ENCODE peak calls at places on chromosomes 11 and 22, in ten cellular contexts. H, V, U, Y, Z, X, Q, D, K and G are unnamed samples.

GRCh38 chr11:59437770-59438169 is 1.5 kb downstream of the OR5A1 start:
- DNase-seq in Z (no peak), Q (no peak), Y (no peak), D (no peak), V (no peak), X (no peak), H (no peak), K (no peak), U (no peak), G (no peak)

GRCh38 chr11:95256204-95256819 is 25.3 kb upstream of the SESN3 start:
- DNase-seq in V (peak; percentile 23), D (no peak), U (no peak), X (peak; percentile 51), Q (no peak), H (no peak), Z (no peak), Y (no peak), K (no peak), G (no peak)

GRCh38 chr11:110092577-110093406 is at the start of gene ZC3H12C:
- DNase-seq in V (peak; percentile 79), Q (peak; percentile 92), H (peak; percentile 91), Y (peak; percentile 81), Z (peak; percentile 89), D (peak; percentile 87), K (peak; percentile 83), X (peak; percentile 85), U (peak; percentile 93), G (peak; percentile 87)

GRCh38 chr11:112255075-112255739 is 5.5 kb downstream of the PLET1 start:
- DNase-seq in Z (no peak), U (no peak), Q (no peak), K (peak; percentile 26), Y (no peak), D (no peak), X (peak; percentile 90), V (peak; percentile 92), H (no peak), G (no peak)

GRCh38 chr22:44391026-44391425 is 78.3 kb upstream of the SHISAL1 start:
- DNase-seq in K (no peak), Q (peak; percentile 16), Y (no peak), Z (no peak), X (peak; percentile 19), U (no peak), V (peak; percentile 9), H (no peak), D (no peak), G (peak; percentile 6)

GRCh38 chr11:66076561-66076960 is 6.5 kb downstream of the PACS1 start:
- DNase-seq in H (no peak), Y (no peak), K (no peak), Q (no peak), D (no peak), Z (no peak), U (no peak), V (peak; percentile 26), X (peak; percentile 36), G (no peak)

GRCh38 chr11:72321381-72321996 is 77.5 kb upstream of the PHOX2A start:
- DNase-seq in Z (no peak), Y (no peak), U (no peak), H (no peak), V (peak; percentile 61), D (no peak), Q (no peak), K (peak; percentile 86), X (peak; percentile 71), G (no peak)

GRCh38 chr11:87372068-87372467 is 334.3 kb downstream of the TMEM135 start:
- DNase-seq in Y (no peak), Q (no peak), H (no peak), K (no peak), X (no peak), Z (no peak), D (no peak), U (no peak), V (no peak), G (no peak)

GRCh38 chr22:44448271-44448780 is 49.7 kb downstream of the RTL6 start:
- DNase-seq in Q (peak; percentile 82), H (no peak), X (peak; percentile 97), V (peak; percentile 95), U (peak; percentile 11), Z (peak; percentile 89), Y (peak; percentile 76), K (no peak), D (peak; percentile 72), G (peak; percentile 90)

DNA sequence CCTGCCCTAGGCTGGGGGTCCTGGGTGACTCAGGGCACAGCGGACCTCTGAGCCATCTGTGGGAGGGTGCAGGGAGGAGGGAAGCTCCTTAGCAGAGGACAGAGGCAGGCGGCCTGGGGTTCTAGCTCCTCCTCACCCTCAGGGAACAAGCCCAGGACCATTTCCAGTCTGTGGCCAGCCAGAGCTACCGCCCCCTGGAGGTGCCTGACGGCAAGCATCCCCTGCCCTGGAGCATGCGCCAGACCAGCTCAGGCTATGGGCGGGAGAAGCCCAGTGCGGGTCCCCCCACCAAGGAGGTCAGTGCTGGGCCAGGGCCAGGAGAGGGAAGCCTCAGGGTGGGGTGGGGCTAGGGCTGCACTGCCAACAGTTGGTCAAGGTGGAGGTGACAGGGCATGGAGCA is 26.0 kb upstream of the LRRC10B start:
- DNase-seq in U (no peak), Q (no peak), Z (peak; percentile 28), V (no peak), D (no peak), K (peak; percentile 75), Y (no peak), X (no peak), H (peak; percentile 33), G (no peak)
- TF ChIP-seq CTCF in U (no peak), Q (peak; percentile 42), Z (peak; percentile 60), V (peak; percentile 24), D (no peak), K (peak; percentile 85), Y (peak; percentile 52), X (peak; percentile 42), H (peak; percentile 71), G (peak; percentile 37)

GRCh38 chr11:7904910-7905309 is 26.2 kb downstream of the OR10A6 start:
- DNase-seq in U (no peak), H (no peak), X (peak; percentile 41), D (no peak), Q (no peak), V (peak; percentile 17), Y (no peak), Z (no peak), K (no peak), G (no peak)

GRCh38 chr11:7905961-7906429 is 25.1 kb downstream of the OR10A6 start:
- DNase-seq in K (no peak), U (no peak), Y (no peak), V (no peak), D (peak; percentile 40), Q (no peak), X (no peak), Z (peak; percentile 76), H (no peak), G (no peak)

GRCh38 chr11:7907121-7907520 is 23.9 kb downstream of the OR10A6 start:
- DNase-seq in U (no peak), D (no peak), X (peak; percentile 64), Y (no peak), Q (no peak), K (no peak), V (peak; percentile 60), Z (no peak), H (no peak), G (no peak)

GRCh38 chr11:7905549-7905948 is 25.5 kb downstream of the OR10A6 start:
- DNase-seq in Q (no peak), K (no peak), D (no peak), H (no peak), V (no peak), X (no peak), Z (no peak), U (no peak), Y (no peak), G (no peak)

GRCh38 chr11:7906481-7906880 is 24.6 kb downstream of the OR10A6 start:
- DNase-seq in Q (no peak), U (no peak), D (no peak), V (no peak), Y (no peak), X (no peak), H (no peak), K (no peak), Z (no peak), G (no peak)
- H3K4me1 ChIP-seq in Q (no peaks in the 10 kb centered on the region), U (no peaks in the 10 kb centered on the region), D (peaks cover 18% of the 10 kb centered on the region), V (peaks cover 7% of the 10 kb centered on the region), Y (no peaks in the 10 kb centered on the region), X (peaks cover 3% of the 10 kb centered on the region), H (no peaks in the 10 kb centered on the region), K (no peaks in the 10 kb centered on the region), Z (peaks cover 94% of the 10 kb centered on the region), G (no peaks in the 10 kb centered on the region)

DNA sequence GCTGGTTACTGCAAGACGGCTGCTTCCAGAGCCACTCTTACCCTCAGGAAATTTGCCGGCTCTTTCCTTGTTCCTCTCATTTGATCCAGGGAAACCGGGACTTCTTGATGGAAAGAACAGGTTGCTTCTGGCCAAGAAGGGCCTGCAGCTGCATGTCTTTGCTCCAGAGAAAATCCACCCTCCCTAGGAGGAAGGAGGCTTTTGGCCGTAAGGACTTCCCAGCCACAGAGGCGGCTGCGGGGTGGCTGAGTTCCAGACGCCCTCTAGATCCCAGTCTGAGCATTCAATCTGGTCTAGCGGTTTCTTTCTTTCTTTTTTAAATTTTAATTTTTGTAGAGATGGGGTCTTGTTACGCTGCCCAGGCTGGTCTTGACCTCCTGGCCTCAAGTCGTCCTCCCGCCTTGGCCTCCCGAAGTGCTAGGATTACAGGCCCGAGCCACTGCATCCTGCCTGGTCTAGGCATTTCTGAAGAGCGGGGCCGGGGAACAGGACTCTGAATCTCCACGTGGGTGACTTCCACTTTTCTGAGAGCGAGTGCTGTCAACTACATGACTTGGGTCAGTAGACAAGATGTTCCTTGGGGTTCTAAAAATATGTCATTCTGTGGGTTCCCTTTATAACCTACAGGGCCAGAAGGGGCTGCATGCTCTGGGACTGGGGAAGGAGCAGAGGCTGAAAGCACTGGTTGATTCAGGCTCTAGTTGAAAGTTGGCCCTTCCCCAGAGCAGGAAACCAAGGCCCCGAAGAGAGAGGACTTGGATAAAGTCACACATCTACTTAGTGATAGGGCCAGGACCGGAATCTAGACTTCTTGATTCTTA is 9.7 kb downstream of the ADAMTS15 start:
- DNase-seq in Y (peak; percentile 56), H (no peak), X (no peak), D (no peak), Q (peak; percentile 70), Z (no peak), K (no peak), U (no peak), V (no peak), G (peak; percentile 73)
- TF ChIP-seq CTCF in Y (peak; percentile 15), H (no peak), X (no peak), D (no peak), Q (no peak), Z (no peak), K (no peak), U (no peak), V (no peak), G (no peak)

GRCh38 chr22:20204821-20205220 is 54.0 kb upstream of the CCDC188 start:
- DNase-seq in U (no peak), V (no peak), Z (no peak), K (no peak), H (peak; percentile 65), D (no peak), Y (no peak), Q (no peak), X (no peak), G (no peak)
- H3K4me1 ChIP-seq in U (peaks cover 31% of the 10 kb centered on the region), V (peaks cover 28% of the 10 kb centered on the region), Z (peaks cover 20% of the 10 kb centered on the region), K (peaks cover 70% of the 10 kb centered on the region), H (peaks cover 45% of the 10 kb centered on the region), D (peaks cover 61% of the 10 kb centered on the region), Y (peaks cover 53% of the 10 kb centered on the region), Q (peaks cover 5% of the 10 kb centered on the region), X (peaks cover 26% of the 10 kb centered on the region), G (peaks cover 36% of the 10 kb centered on the region)

GRCh38 chr11:79953629-79954028 is 512.8 kb upstream of the TENM4 start:
- DNase-seq in Y (no peak), D (no peak), K (no peak), Z (no peak), U (no peak), V (no peak), Q (no peak), X (no peak), H (no peak), G (no peak)
- TF ChIP-seq CTCF in Y (no peak), D (no peak), K (no peak), Z (peak; percentile 21), U (no peak), V (no peak), Q (no peak), X (no peak), H (no peak), G (no peak)